ENCODE peak calls at places on chromosomes 5 and 9, in eight cellular contexts. S is mucosa of descending colon; N is EH; T is left ventricle myocardium inferior; F is NCI-H2081; Y is effector CD4-positive, alpha-beta T cell; R is LHCN-M2; E is posterior cingulate gyrus. L is an unnamed sample.

GRCh38 chr9:73595036-73595545 is 443.4 kb downstream of the ANXA1 start:
- DNase-seq in F (peak), N (no peak), R (no peak), T (no peak), E (no peak), Y (no peak), S (no peak), L (no peak)

GRCh38 chr5:35442916-35443639 is 174.6 kb upstream of the SPEF2 start:
- DNase-seq in F (no peak), N (peak), Y (no peak), R (no peak), E (no peak), T (no peak), S (no peak), L (no peak)

GRCh38 chr5:33901176-33901575 is 9.4 kb upstream of the ADAMTS12 start:
- DNase-seq in Y (no peak), N (peak), R (no peak), S (no peak), F (no peak), T (no peak), E (no peak), L (no peak)

GRCh38 chr5:120615967-120616645 is 152.0 kb downstream of the PRR16 start:
- DNase-seq in S (no peak), N (peak), F (no peak), R (peak), E (no peak), T (no peak), Y (no peak), L (no peak)

GRCh38 chr9:97529363-97530076 is 28.1 kb downstream of the TMOD1 start:
- DNase-seq in N (peak), F (no peak), S (no peak), R (peak), Y (no peak), E (no peak), T (peak), L (no peak)

GRCh38 chr9:134707031-134707680 is 65.6 kb downstream of the COL5A1 start:
- DNase-seq in S (peak), T (peak), R (peak), E (no peak), F (no peak), Y (no peak), N (peak), L (no peak)

GRCh38 chr5:56490971-56491468 is 257.9 kb upstream of the ANKRD55 start:
- DNase-seq in N (no peak), R (no peak), T (no peak), Y (no peak), E (no peak), S (no peak), F (no peak), L (no peak)

GRCh38 chr9:6552033-6552737 is 93.3 kb downstream of the GLDC start:
- DNase-seq in N (peak), S (no peak), Y (no peak), F (peak), R (peak), T (no peak), E (no peak), L (no peak)

GRCh38 chr9:92278117-92278516 is 15.4 kb downstream of the IARS1 start:
- DNase-seq in S (no peak), R (peak), N (peak), T (no peak), F (no peak), Y (no peak), E (no peak), L (no peak)

GRCh38 chr5:59034498-59035186 is 451.8 kb downstream of the RAB3C start:
- DNase-seq in R (peak), F (no peak), Y (peak), T (no peak), E (no peak), N (peak), S (no peak), L (peak)

GRCh38 chr5:34616665-34617064 is 39.5 kb upstream of the RAI14 start:
- DNase-seq in E (no peak), F (no peak), S (no peak), T (no peak), N (no peak), Y (no peak), R (no peak), L (no peak)

GRCh38 chr9:15743512-15743911 is 190.7 kb downstream of the CCDC171 start:
- DNase-seq in E (no peak), S (no peak), T (no peak), F (no peak), R (no peak), Y (no peak), N (no peak), L (no peak)

GRCh38 chr9:16628421-16628820 is 242.0 kb downstream of the BNC2 start:
- DNase-seq in F (no peak), T (no peak), Y (no peak), R (no peak), E (no peak), S (no peak), N (peak), L (no peak)

GRCh38 chr5:172311026-172311425 is 27.5 kb upstream of the UBTD2 start:
- DNase-seq in Y (no peak), E (no peak), S (no peak), R (no peak), T (no peak), F (no peak), N (no peak), L (no peak)

L was measured in midbrain.